ENCODE peak calls at places on chromosomes 1 and 21, in seven cellular contexts. W is sigmoid colon; P is PC-3; H is small intestine; R is GM23248; B is effector memory CD4-positive, alpha-beta T cell; D is IMR-90. E is an unnamed sample. For H3K27me3, the result is how much of the 10 kb centered on the place peaks cover.

GRCh38 chr1:86645866-86646647 is 58.3 kb upstream of the SH3GLB1 start:
- DNase-seq in W (no peak), P (no peak), H (no peak), R (no peak), B (no peak), D (no peak), E (no peak)

GRCh38 chr1:36128126-36128904 is 3.3 kb upstream of the COL8A2 start:
- DNase-seq in W (no peak), P (no peak), H (no peak), R (peak), B (no peak), D (peak), E (no peak)

GRCh38 chr21:39845581-39846130 is 21.6 kb upstream of the PCP4 start:
- DNase-seq in W (no peak), P (no peak), H (no peak), R (no peak), B (no peak), D (no peak), E (no peak)

GRCh38 chr1:25544819-25545218 is 1.4 kb downstream of the LDLRAP1 start:
- DNase-seq in W (no peak), P (peak), H (peak), R (peak), B (no peak), D (no peak), E (no peak)

GRCh38 chr1:199282910-199283309 is 644.1 kb downstream of the PTPRC start:
- DNase-seq in W (no peak), P (no peak), H (no peak), R (peak), B (no peak), D (peak), E (no peak)

GRCh38 chr1:25198731-25199231 is 33.5 kb downstream of the SYF2 start:
- DNase-seq in W (no peak), P (peak), H (peak), R (peak), B (no peak), D (no peak), E (no peak)

GRCh38 chr1:24343412-24344089 is 24.4 kb downstream of the GRHL3 start:
- DNase-seq in W (no peak), P (no peak), H (no peak), R (no peak), B (no peak), D (no peak), E (no peak)

GRCh38 chr1:19514391-19514831 is 29.1 kb upstream of the CAPZB start:
- DNase-seq in W (peak), P (no peak), H (no peak), R (no peak), B (no peak), D (peak), E (no peak)

GRCh38 chr1:214717323-214717722 is 114.3 kb downstream of the CENPF start:
- DNase-seq in W (no peak), P (peak), H (no peak), R (no peak), B (no peak), D (no peak), E (no peak)

GRCh38 chr1:168726719-168727118 is 2.3 kb downstream of the DPT start:
- DNase-seq in W (no peak), P (no peak), H (no peak), R (no peak), B (no peak), D (no peak), E (no peak)

GRCh38 chr21:42576639-42577038 is 63.0 kb downstream of the SLC37A1 start:
- DNase-seq in W (no peak), P (no peak), H (no peak), R (no peak), B (no peak), D (no peak), E (no peak)

GRCh38 chr21:42579456-42580075 is 65.9 kb downstream of the SLC37A1 start:
- DNase-seq in W (peak), P (no peak), H (peak), R (no peak), B (no peak), D (no peak), E (no peak)

GRCh38 chr21:42580076-42580792 is 66.6 kb downstream of the SLC37A1 start:
- DNase-seq in W (peak), P (no peak), H (no peak), R (no peak), B (no peak), D (no peak), E (no peak)

GRCh38 chr21:42578761-42579415 is 65.2 kb downstream of the SLC37A1 start:
- DNase-seq in W (peak), P (no peak), H (no peak), R (no peak), B (no peak), D (no peak), E (no peak)

DNA sequence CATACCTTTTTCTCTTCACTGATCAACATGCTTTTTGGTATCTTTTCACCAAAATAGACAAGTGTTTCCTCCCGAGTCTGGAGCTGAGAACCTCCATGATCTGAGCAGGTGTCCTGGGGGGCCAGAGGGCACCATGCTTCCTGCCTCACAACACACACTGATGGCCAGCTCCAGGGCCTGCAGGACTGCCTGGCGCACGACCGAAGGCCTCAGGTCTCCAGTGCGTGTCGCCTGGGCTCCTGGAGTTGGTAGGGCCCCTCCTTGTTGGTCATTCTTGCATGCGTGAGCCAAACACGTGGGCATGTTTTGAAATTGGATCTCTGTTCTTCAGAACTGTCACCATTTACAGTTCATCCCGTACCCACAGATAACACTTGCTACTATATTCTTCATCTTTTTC is 64.4 kb downstream of the SLC37A1 start:
- DNase-seq in W (peak), P (no peak), H (no peak), R (no peak), B (no peak), D (no peak), E (no peak)
- H3K27me3 ChIP-seq in W (under half), P (under half), H (under half), R (under half), B (under half), D (under half), E (under half)

GRCh38 chr1:5839811-5840550 is 152.2 kb downstream of the NPHP4 start:
- DNase-seq in W (no peak), P (no peak), H (no peak), R (no peak), B (no peak), D (no peak), E (no peak)
- H3K27me3 ChIP-seq in W (under half), P (half or more), H (under half), R (under half), B (under half), D (under half), E (under half)

DNA sequence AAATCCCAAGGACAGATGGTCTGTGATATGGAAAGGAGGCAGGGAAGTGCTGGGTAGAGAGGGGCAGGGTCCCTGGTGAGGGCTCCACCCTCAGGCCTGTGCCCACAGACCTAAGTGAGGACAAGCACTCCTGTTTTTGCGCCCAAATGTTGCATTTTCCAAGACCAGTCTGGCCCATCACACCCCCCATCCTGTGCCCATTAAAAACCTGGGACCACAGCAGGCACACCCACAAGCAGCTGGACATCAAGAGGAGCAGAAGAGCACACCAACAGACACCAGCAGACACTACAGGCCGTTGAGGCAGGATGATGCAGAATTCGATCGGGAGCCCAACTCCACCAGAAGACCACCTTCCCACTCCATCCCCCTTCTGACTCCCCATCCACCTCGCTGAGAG is 72.8 kb downstream of the DMRTA2 start:
- DNase-seq in W (no peak), P (no peak), H (no peak), R (no peak), B (no peak), D (no peak), E (no peak)
- H3K27me3 ChIP-seq in W (under half), P (under half), H (under half), R (under half), B (under half), D (under half), E (under half)

GRCh38 chr21:44371596-44371995 is 18.2 kb downstream of the TRPM2 start:
- DNase-seq in W (no peak), P (no peak), H (no peak), R (no peak), B (no peak), D (no peak), E (no peak)

GRCh38 chr21:44370027-44370735 is 16.8 kb downstream of the TRPM2 start:
- DNase-seq in W (peak), P (peak), H (no peak), R (peak), B (no peak), D (peak), E (no peak)

GRCh38 chr21:44366586-44367211 is 13.3 kb downstream of the TRPM2 start:
- DNase-seq in W (peak), P (no peak), H (no peak), R (no peak), B (no peak), D (no peak), E (no peak)

GRCh38 chr21:44370771-44371410 is 17.5 kb downstream of the TRPM2 start:
- DNase-seq in W (peak), P (no peak), H (no peak), R (no peak), B (no peak), D (no peak), E (no peak)

GRCh38 chr21:44368711-44369446 is 15.5 kb downstream of the TRPM2 start:
- DNase-seq in W (peak), P (no peak), H (no peak), R (no peak), B (no peak), D (no peak), E (no peak)
- H3K27me3 ChIP-seq in W (under half), P (under half), H (under half), R (under half), B (under half), D (under half), E (under half)

GRCh38 chr1:38512789-38513188 is 346.8 kb downstream of the RRAGC start:
- DNase-seq in W (no peak), P (no peak), H (no peak), R (no peak), B (no peak), D (no peak), E (no peak)

GRCh38 chr1:38512024-38512623 is 347.4 kb downstream of the RRAGC start:
- DNase-seq in W (no peak), P (no peak), H (no peak), R (no peak), B (no peak), D (no peak), E (no peak)

DNA sequence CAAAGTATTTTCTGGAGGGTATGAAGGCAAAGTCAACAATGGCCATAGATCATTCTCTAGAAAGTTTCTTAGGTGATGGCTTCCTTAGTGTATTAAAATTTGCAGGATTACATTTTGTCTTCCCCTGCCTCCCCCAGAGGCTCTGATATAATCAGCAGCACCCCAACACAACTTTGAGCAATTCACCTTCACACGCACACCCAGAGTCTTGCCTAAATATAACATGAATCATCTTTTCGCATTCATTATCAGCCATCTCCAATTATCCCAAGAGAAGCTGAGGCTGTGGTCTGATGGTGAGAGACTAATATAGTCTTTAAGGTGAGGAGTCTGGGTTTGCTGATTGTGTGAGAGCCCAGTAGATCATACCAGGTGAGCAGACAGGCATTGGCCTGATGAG is 343.0 kb downstream of the RRAGC start:
- DNase-seq in W (no peak), P (no peak), H (no peak), R (no peak), B (no peak), D (no peak), E (no peak)
- H3K27me3 ChIP-seq in W (under half), P (under half), H (under half), R (under half), B (under half), D (under half), E (under half)

E was measured in CD4-positive, CD25-positive, alpha-beta regulatory T cell.